ENCODE peak calls at places on chromosomes 16 and 17, in six cellular contexts. R is tibial nerve, U is suprapubic skin, C is SK-N-SH, F is K562, K is H1. V is an unnamed sample.

GRCh38 chr16:83015871-83016270 is 389.1 kb downstream of the CDH13 start:
- DNase-seq in R (no peak), U (no peak), C (no peak), F (no peak), K (no peak), V (no peak)

GRCh38 chr16:76784530-76784929 is 406.5 kb upstream of the MON1B start:
- DNase-seq in R (no peak), U (no peak), C (no peak), F (no peak), K (no peak), V (no peak)

GRCh38 chr17:57445772-57446472 is 189.6 kb downstream of the MSI2 start:
- DNase-seq in R (no peak), U (no peak), C (no peak), F (no peak), K (no peak), V (no peak)

GRCh38 chr16:11791144-11791828 is 5.8 kb downstream of the ZC3H7A start:
- DNase-seq in R (no peak), U (peak; percentile 49), C (no peak), F (no peak), K (no peak), V (no peak)

GRCh38 chr16:70651524-70651923 is 5.2 kb downstream of the IL34 start:
- DNase-seq in R (no peak), U (no peak), C (no peak), F (no peak), K (no peak), V (no peak)

GRCh38 chr17:80361495-80362220 is 53.3 kb upstream of the ENDOV start:
- DNase-seq in R (no peak), U (no peak), C (peak; percentile 71), F (peak; percentile 37), K (peak; percentile 83), V (no peak)

GRCh38 chr17:3750926-3751325 is 27.2 kb downstream of the HASPIN start:
- DNase-seq in R (no peak), U (no peak), C (no peak), F (no peak), K (no peak), V (no peak)

GRCh38 chr16:59042296-59042695 is 308.2 kb upstream of the GOT2 start:
- DNase-seq in R (no peak), U (no peak), C (no peak), F (no peak), K (no peak), V (no peak)

GRCh38 chr16:83689385-83689831 is 118.4 kb upstream of the HSBP1 start:
- DNase-seq in R (no peak), U (no peak), C (no peak), F (no peak), K (no peak), V (no peak)

GRCh38 chr17:1153795-1154546 is 25.8 kb downstream of the ABR start:
- DNase-seq in R (no peak), U (peak; percentile 87), C (peak; percentile 93), F (peak; percentile 14), K (peak; percentile 61), V (peak; percentile 87)

GRCh38 chr16:50884066-50884860 is 142.4 kb downstream of the CYLD start:
- DNase-seq in R (no peak), U (no peak), C (peak; percentile 48), F (peak; percentile 60), K (peak; percentile 94), V (no peak)

GRCh38 chr17:64732336-64733006 is 70.4 kb upstream of the SMURF2 start:
- DNase-seq in R (peak; percentile 30), U (no peak), C (peak; percentile 77), F (peak; percentile 30), K (no peak), V (peak; percentile 40)

GRCh38 chr17:46200200-46200599 is 7.0 kb upstream of the KANSL1 start:
- DNase-seq in R (no peak), U (no peak), C (no peak), F (no peak), K (no peak), V (no peak)

GRCh38 chr17:57955183-57955952 is at the start of gene CUEDC1:
- DNase-seq in R (peak; percentile 61), U (no peak), C (peak; percentile 98), F (peak; percentile 77), K (peak; percentile 82), V (peak; percentile 73)

GRCh38 chr16:75532142-75532765 is 3.7 kb downstream of the CHST5 start:
- DNase-seq in R (no peak), U (no peak), C (no peak), F (no peak), K (no peak), V (no peak)

GRCh38 chr16:56988948-56989945 is at the start of gene NLRC5:
- DNase-seq in R (peak; percentile 77), U (peak; percentile 94), C (peak; percentile 91), F (no peak), K (peak; percentile 76), V (peak; percentile 84)

GRCh38 chr16:58197314-58198012 is 443 bp downstream of the CSNK2A2 start:
- DNase-seq in R (no peak), U (no peak), C (peak; percentile 74), F (peak; percentile 11), K (peak; percentile 53), V (no peak)

GRCh38 chr16:1613728-1614225 is 1.6 kb downstream of the CRAMP1 start:
- DNase-seq in R (no peak), U (no peak), C (no peak), F (peak; percentile 34), K (no peak), V (no peak)

GRCh38 chr17:83009414-83010322 is 69.7 kb upstream of the METRNL start:
- DNase-seq in R (no peak), U (no peak), C (peak; percentile 36), F (no peak), K (peak; percentile 43), V (no peak)

GRCh38 chr17:44608732-44609435 is 47.4 kb upstream of the MEIOC start:
- DNase-seq in R (no peak), U (no peak), C (peak; percentile 69), F (no peak), K (no peak), V (no peak)

GRCh38 chr16:89096042-89096717 is 2.5 kb downstream of the ACSF3 start:
- DNase-seq in R (no peak), U (no peak), C (no peak), F (no peak), K (no peak), V (no peak)

DNA sequence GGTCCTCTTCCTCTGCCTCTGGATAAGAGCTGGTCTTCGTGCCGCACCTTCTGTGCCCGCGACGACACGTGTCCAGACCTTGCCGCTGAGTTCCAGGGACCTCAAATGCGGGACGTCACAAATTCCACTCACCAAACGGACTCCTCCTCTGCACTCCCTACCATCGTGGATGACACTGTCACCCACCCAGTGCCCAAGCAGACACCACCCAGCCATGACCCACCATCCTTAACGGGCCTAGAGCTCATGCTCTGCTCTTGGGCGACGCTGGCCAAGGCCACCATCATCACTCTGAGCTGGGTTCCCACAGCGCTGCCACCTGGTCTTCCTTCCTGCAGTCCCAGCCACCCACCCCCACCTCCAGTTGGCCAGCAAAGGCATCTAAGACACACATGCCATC is 96.4 kb upstream of the RPL38 start:
- DNase-seq in R (no peak), U (no peak), C (no peak), F (no peak), K (no peak), V (no peak)
- H3K27ac ChIP-seq in R (no peak overlapping the region), U (no peak overlapping the region), C (no peak overlapping the region), F (no peak overlapping the region), K (no peak overlapping the region), V (no peak overlapping the region)

DNA sequence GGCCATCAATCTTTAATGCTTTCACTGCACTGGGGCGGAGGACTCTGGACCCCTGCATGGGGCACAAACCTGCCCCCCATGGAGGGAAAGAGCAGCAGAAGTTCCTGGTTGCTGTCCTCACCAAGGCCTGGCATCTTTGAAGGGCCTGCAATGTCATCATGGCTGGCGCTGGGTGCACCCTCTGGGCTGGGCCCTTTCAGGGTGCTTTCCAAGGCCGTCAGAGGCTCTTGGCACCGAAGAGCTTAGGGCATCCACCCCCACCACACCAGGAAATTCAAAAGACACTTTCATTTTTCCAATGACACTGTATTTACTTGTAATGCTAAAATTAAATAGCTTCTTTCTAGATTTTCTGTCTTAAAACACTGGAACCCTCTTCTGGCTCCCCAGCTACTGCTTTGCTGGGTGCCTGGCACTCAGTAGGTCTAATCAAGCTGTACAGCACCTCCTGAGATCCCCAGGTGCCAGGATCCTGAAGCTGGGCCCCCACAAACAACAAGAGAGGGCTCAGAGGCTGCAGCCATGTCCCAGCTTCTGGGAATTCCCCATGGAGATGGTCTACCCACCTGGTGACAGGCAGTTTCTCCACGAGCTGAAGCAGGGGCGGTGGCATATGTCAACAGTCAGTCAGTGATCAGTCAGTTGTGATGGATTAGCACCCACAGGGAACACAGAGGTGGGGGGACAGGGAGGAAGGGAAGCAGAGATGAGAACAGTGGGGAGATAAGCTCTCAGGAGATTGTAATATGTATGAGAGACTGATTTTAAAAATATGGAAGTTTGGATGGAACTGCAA is 2.1 kb upstream of the CACNG1 start:
- DNase-seq in R (no peak), U (no peak), C (peak; percentile 41), F (no peak), K (no peak), V (no peak)
- TF ChIP-seq EP300 in R (no peak), U (no peak), C (no peak), F (no peak), K (no peak), V (no peak)

GRCh38 chr16:4017807-4018206 is 98.4 kb downstream of the ADCY9 start:
- DNase-seq in R (no peak), U (no peak), C (no peak), F (no peak), K (no peak), V (no peak)

GRCh38 chr16:4026854-4027253 is 89.4 kb downstream of the ADCY9 start:
- DNase-seq in R (no peak), U (no peak), C (no peak), F (no peak), K (no peak), V (no peak)

GRCh38 chr16:4025428-4025827 is 90.8 kb downstream of the ADCY9 start:
- DNase-seq in R (no peak), U (no peak), C (no peak), F (no peak), K (no peak), V (no peak)

GRCh38 chr16:4021070-4021779 is 95.0 kb downstream of the ADCY9 start:
- DNase-seq in R (no peak), U (no peak), C (no peak), F (no peak), K (no peak), V (no peak)

DNA sequence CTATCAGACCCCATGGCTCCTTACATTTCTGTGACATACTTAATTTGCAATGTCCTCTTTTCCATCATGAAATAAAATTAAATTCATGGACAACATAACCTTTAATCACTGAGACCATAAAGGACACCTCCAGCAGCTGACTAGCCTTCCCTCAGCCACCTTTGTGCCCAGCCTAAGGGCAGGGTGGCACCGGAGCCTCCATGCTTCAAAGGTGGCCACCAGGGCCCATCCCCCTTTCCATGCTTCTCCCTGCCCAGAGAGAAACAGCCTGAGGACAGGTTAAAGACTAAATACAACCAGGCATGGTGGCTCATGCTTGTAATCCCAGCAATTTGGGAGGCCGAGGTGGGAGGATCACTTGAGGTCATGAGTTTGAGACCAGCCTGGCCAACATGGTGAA is 94.3 kb downstream of the ADCY9 start:
- DNase-seq in R (no peak), U (no peak), C (no peak), F (no peak), K (no peak), V (no peak)
- H3K27ac ChIP-seq in R (no peak overlapping the region), U (no peak overlapping the region), C (no peak overlapping the region), F (no peak overlapping the region), K (no peak overlapping the region), V (no peak overlapping the region)

DNA sequence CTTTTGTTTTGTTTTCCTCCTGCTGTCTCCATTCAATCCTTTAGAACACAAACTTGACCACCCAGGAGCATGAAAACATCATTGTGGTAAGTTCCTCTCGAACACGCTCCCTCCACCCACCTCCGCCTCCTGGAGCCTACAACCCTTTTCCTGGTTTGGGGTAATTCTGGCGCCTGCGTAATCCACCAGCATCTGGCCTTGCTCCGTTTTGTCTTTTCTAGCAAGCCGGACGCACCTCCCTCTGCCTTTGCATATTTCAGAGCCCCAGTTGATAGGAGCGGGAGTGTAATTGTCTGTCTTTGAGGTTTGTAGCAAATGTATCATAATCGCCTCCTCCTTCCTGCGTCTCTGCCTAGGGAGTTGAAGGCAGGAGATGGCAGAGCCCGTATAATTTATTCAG is 121.4 kb upstream of the PLCG2 start:
- DNase-seq in R (peak; percentile 32), U (no peak), C (no peak), F (no peak), K (no peak), V (peak; percentile 65)
- TF ChIP-seq EP300 in R (no peak), U (no peak), C (no peak), F (no peak), K (no peak), V (no peak)

V was measured in ovary.